ENCODE peak calls at places on chromosomes 4 and X, in seven cellular contexts. One of them, this sample, is unnamed.

GRCh38 chr4:124279741-124280140 is 432.8 kb downstream of the ANKRD50 start:
- DNase-seq in fibroblast of pulmonary artery: no peak
- DNase-seq in lower leg skin: no peak
- DNase-seq in mucosa of descending colon: no peak
- DNase-seq in BJ: no peak
- DNase-seq in tibial artery: no peak
- DNase-seq in HL-60: no peak
- DNase-seq in this sample: no peak

GRCh38 chrX:1483843-1484637 is 31.3 kb upstream of the ASMTL start:
- DNase-seq in fibroblast of pulmonary artery: no peak
- DNase-seq in lower leg skin: peak
- DNase-seq in mucosa of descending colon: no peak
- DNase-seq in BJ: no peak
- DNase-seq in tibial artery: no peak
- DNase-seq in HL-60: no peak
- DNase-seq in this sample: no peak

GRCh38 chr4:15400911-15401671 is 26.7 kb upstream of the C1QTNF7 start:
- DNase-seq in fibroblast of pulmonary artery: peak
- DNase-seq in lower leg skin: peak
- DNase-seq in mucosa of descending colon: peak
- DNase-seq in BJ: peak
- DNase-seq in tibial artery: peak
- DNase-seq in HL-60: peak
- DNase-seq in this sample: peak

GRCh38 chr4:114613579-114613978 is 15.0 kb downstream of the UGT8 start:
- DNase-seq in fibroblast of pulmonary artery: no peak
- DNase-seq in lower leg skin: no peak
- DNase-seq in mucosa of descending colon: no peak
- DNase-seq in BJ: no peak
- DNase-seq in tibial artery: no peak
- DNase-seq in HL-60: no peak
- DNase-seq in this sample: no peak

GRCh38 chrX:46634577-46634976 is 61.0 kb downstream of the CHST7 start:
- DNase-seq in fibroblast of pulmonary artery: no peak
- DNase-seq in lower leg skin: no peak
- DNase-seq in mucosa of descending colon: no peak
- DNase-seq in BJ: no peak
- DNase-seq in tibial artery: no peak
- DNase-seq in HL-60: no peak
- DNase-seq in this sample: no peak

GRCh38 chr4:110865611-110866254 is 242.9 kb upstream of the PITX2 start:
- DNase-seq in fibroblast of pulmonary artery: peak
- DNase-seq in lower leg skin: no peak
- DNase-seq in mucosa of descending colon: no peak
- DNase-seq in BJ: peak
- DNase-seq in tibial artery: no peak
- DNase-seq in HL-60: no peak
- DNase-seq in this sample: peak

GRCh38 chr4:115851918-115852766 is 738.7 kb upstream of the NDST4 start:
- DNase-seq in fibroblast of pulmonary artery: peak
- DNase-seq in lower leg skin: peak
- DNase-seq in mucosa of descending colon: peak
- DNase-seq in BJ: no peak
- DNase-seq in tibial artery: peak
- DNase-seq in HL-60: peak
- DNase-seq in this sample: no peak

GRCh38 chr4:85398276-85398675 is 76.7 kb upstream of the ARHGAP24 start:
- DNase-seq in fibroblast of pulmonary artery: peak
- DNase-seq in lower leg skin: no peak
- DNase-seq in mucosa of descending colon: no peak
- DNase-seq in BJ: no peak
- DNase-seq in tibial artery: no peak
- DNase-seq in HL-60: no peak
- DNase-seq in this sample: no peak

GRCh38 chr4:68257719-68258118 is 12.2 kb upstream of the TMPRSS11B start:
- DNase-seq in fibroblast of pulmonary artery: no peak
- DNase-seq in lower leg skin: no peak
- DNase-seq in mucosa of descending colon: no peak
- DNase-seq in BJ: no peak
- DNase-seq in tibial artery: no peak
- DNase-seq in HL-60: no peak
- DNase-seq in this sample: no peak

GRCh38 chr4:5122114-5122513 is 70.8 kb downstream of the STK32B start:
- DNase-seq in fibroblast of pulmonary artery: no peak
- DNase-seq in lower leg skin: no peak
- DNase-seq in mucosa of descending colon: no peak
- DNase-seq in BJ: no peak
- DNase-seq in tibial artery: no peak
- DNase-seq in HL-60: no peak
- DNase-seq in this sample: no peak

GRCh38 chr4:140061194-140061593 is 92.8 kb downstream of the MAML3 start:
- DNase-seq in fibroblast of pulmonary artery: peak
- DNase-seq in lower leg skin: no peak
- DNase-seq in mucosa of descending colon: no peak
- DNase-seq in BJ: no peak
- DNase-seq in tibial artery: no peak
- DNase-seq in HL-60: no peak
- DNase-seq in this sample: no peak

GRCh38 chr4:148965080-148965479 is 522.9 kb upstream of the NR3C2 start:
- DNase-seq in fibroblast of pulmonary artery: no peak
- DNase-seq in lower leg skin: no peak
- DNase-seq in mucosa of descending colon: no peak
- DNase-seq in BJ: no peak
- DNase-seq in tibial artery: no peak
- DNase-seq in HL-60: no peak
- DNase-seq in this sample: no peak

GRCh38 chrX:151370906-151371305 is 26.1 kb upstream of the VMA21 start:
- DNase-seq in fibroblast of pulmonary artery: peak
- DNase-seq in lower leg skin: no peak
- DNase-seq in mucosa of descending colon: no peak
- DNase-seq in BJ: no peak
- DNase-seq in tibial artery: no peak
- DNase-seq in HL-60: no peak
- DNase-seq in this sample: no peak

GRCh38 chr4:87985097-87985886 is 9.8 kb downstream of the SPP1 start:
- DNase-seq in fibroblast of pulmonary artery: peak
- DNase-seq in lower leg skin: no peak
- DNase-seq in mucosa of descending colon: peak
- DNase-seq in BJ: no peak
- DNase-seq in tibial artery: peak
- DNase-seq in HL-60: no peak
- DNase-seq in this sample: no peak

GRCh38 chrX:131441033-131441432 is 102.8 kb upstream of the OR13H1 start:
- DNase-seq in fibroblast of pulmonary artery: no peak
- DNase-seq in lower leg skin: no peak
- DNase-seq in mucosa of descending colon: no peak
- DNase-seq in BJ: no peak
- DNase-seq in tibial artery: no peak
- DNase-seq in HL-60: no peak
- DNase-seq in this sample: no peak

GRCh38 chr4:127533028-127533700 is 99.6 kb upstream of the INTU start:
- DNase-seq in fibroblast of pulmonary artery: peak
- DNase-seq in lower leg skin: no peak
- DNase-seq in mucosa of descending colon: peak
- DNase-seq in BJ: no peak
- DNase-seq in tibial artery: no peak
- DNase-seq in HL-60: no peak
- DNase-seq in this sample: no peak

GRCh38 chr4:13940921-13941320 is 313.4 kb upstream of the BOD1L1 start:
- DNase-seq in fibroblast of pulmonary artery: no peak
- DNase-seq in lower leg skin: no peak
- DNase-seq in mucosa of descending colon: no peak
- DNase-seq in BJ: no peak
- DNase-seq in tibial artery: no peak
- DNase-seq in HL-60: no peak
- DNase-seq in this sample: no peak

GRCh38 chrX:13940646-13941045 is 89.0 kb downstream of the GEMIN8 start:
- DNase-seq in fibroblast of pulmonary artery: no peak
- DNase-seq in lower leg skin: no peak
- DNase-seq in mucosa of descending colon: no peak
- DNase-seq in BJ: no peak
- DNase-seq in tibial artery: no peak
- DNase-seq in HL-60: no peak
- DNase-seq in this sample: no peak

GRCh38 chrX:1493877-1494510 is 41.3 kb upstream of the ASMTL start:
- DNase-seq in fibroblast of pulmonary artery: no peak
- DNase-seq in lower leg skin: peak
- DNase-seq in mucosa of descending colon: no peak
- DNase-seq in BJ: no peak
- DNase-seq in tibial artery: no peak
- DNase-seq in HL-60: no peak
- DNase-seq in this sample: no peak

GRCh38 chr4:183798921-183799307 is 106.2 kb upstream of the STOX2 start:
- DNase-seq in fibroblast of pulmonary artery: no peak
- DNase-seq in lower leg skin: no peak
- DNase-seq in mucosa of descending colon: no peak
- DNase-seq in BJ: no peak
- DNase-seq in tibial artery: no peak
- DNase-seq in HL-60: no peak
- DNase-seq in this sample: no peak

GRCh38 chr4:187993827-187994226 is 1.7 kb upstream of the ZFP42 start:
- DNase-seq in fibroblast of pulmonary artery: no peak
- DNase-seq in lower leg skin: no peak
- DNase-seq in mucosa of descending colon: no peak
- DNase-seq in BJ: no peak
- DNase-seq in tibial artery: no peak
- DNase-seq in HL-60: no peak
- DNase-seq in this sample: no peak

GRCh38 chr4:112510468-112511293 is 5.3 kb downstream of the NEUROG2 start:
- DNase-seq in fibroblast of pulmonary artery: no peak
- DNase-seq in lower leg skin: no peak
- DNase-seq in mucosa of descending colon: no peak
- DNase-seq in BJ: no peak
- DNase-seq in tibial artery: peak
- DNase-seq in HL-60: no peak
- DNase-seq in this sample: no peak
- H3K4me3 ChIP-seq in fibroblast of pulmonary artery: no peak
- H3K4me3 ChIP-seq in lower leg skin: no peak
- H3K4me3 ChIP-seq in mucosa of descending colon: no peak
- H3K4me3 ChIP-seq in BJ: no peak
- H3K4me3 ChIP-seq in tibial artery: peak
- H3K4me3 ChIP-seq in HL-60: no peak
- H3K4me3 ChIP-seq in this sample: no peak

GRCh38 chr4:17934286-17934685 is 87.3 kb downstream of the LCORL start:
- DNase-seq in fibroblast of pulmonary artery: peak
- DNase-seq in lower leg skin: no peak
- DNase-seq in mucosa of descending colon: no peak
- DNase-seq in BJ: no peak
- DNase-seq in tibial artery: no peak
- DNase-seq in HL-60: no peak
- DNase-seq in this sample: no peak
- TF ChIP-seq CTCF in fibroblast of pulmonary artery: peak
- TF ChIP-seq CTCF in lower leg skin: no peak
- TF ChIP-seq CTCF in mucosa of descending colon: no peak
- TF ChIP-seq CTCF in BJ: no peak
- TF ChIP-seq CTCF in tibial artery: no peak
- TF ChIP-seq CTCF in HL-60: no peak
- TF ChIP-seq CTCF in this sample: no peak

DNA sequence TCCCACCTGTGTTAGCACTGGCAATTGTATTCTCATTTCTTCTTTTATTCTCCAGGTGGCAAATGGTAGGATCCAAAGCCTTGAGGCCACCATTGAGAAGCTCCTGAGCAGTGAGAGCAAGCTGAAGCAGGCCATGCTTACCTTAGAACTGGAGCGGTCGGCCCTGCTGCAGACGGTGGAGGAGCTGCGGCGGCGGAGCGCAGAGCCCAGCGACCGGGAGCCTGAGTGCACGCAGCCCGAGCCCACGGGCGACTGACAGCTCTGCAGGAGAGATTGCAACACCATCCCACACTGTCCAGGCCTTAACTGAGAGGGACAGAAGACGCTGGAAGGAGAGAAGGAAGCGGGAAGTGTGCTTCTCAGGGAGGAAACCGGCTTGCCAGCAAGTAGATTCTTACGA is 176.9 kb downstream of the PTTG2 start:
- DNase-seq in fibroblast of pulmonary artery: no peak
- DNase-seq in lower leg skin: no peak
- DNase-seq in mucosa of descending colon: no peak
- DNase-seq in BJ: no peak
- DNase-seq in tibial artery: no peak
- DNase-seq in HL-60: no peak
- DNase-seq in this sample: no peak
- H3K4me3 ChIP-seq in fibroblast of pulmonary artery: no peak
- H3K4me3 ChIP-seq in lower leg skin: no peak
- H3K4me3 ChIP-seq in mucosa of descending colon: no peak
- H3K4me3 ChIP-seq in BJ: no peak
- H3K4me3 ChIP-seq in tibial artery: no peak
- H3K4me3 ChIP-seq in HL-60: no peak
- H3K4me3 ChIP-seq in this sample: no peak

GRCh38 chr4:64538219-64538618 is 129.0 kb upstream of the TECRL start:
- DNase-seq in fibroblast of pulmonary artery: no peak
- DNase-seq in lower leg skin: no peak
- DNase-seq in mucosa of descending colon: no peak
- DNase-seq in BJ: no peak
- DNase-seq in tibial artery: no peak
- DNase-seq in HL-60: no peak
- DNase-seq in this sample: no peak

GRCh38 chr4:64533637-64534036 is 124.4 kb upstream of the TECRL start:
- DNase-seq in fibroblast of pulmonary artery: no peak
- DNase-seq in lower leg skin: no peak
- DNase-seq in mucosa of descending colon: no peak
- DNase-seq in BJ: no peak
- DNase-seq in tibial artery: no peak
- DNase-seq in HL-60: no peak
- DNase-seq in this sample: no peak

DNA sequence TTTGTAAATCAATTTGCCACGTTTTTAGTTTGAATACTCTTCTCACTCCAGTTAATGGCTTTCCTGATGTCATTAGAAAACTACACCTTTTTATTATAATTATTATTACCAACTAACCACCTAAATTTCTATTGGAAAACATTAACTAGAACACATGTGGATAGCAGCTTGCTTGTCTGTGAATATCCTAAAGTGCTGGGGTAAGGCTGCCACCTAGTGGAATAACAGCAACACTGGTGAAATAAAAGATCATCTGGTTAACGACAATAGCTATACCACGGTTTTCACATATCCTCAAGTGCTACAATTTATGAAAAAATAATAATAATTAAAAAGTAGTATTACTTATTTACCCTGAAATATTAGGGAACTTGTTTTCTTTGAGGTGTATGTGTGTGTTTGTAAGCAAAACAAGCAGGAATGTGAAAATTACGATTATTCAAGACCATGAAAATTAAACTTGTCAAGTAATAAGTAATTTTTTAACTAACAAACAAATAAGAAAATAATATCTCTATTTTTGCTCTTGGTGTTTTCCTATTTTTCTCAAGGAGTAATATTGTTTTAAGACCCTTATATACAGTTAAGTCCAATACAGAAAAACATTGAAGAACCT is 130.1 kb upstream of the TECRL start:
- DNase-seq in fibroblast of pulmonary artery: peak
- DNase-seq in lower leg skin: no peak
- DNase-seq in mucosa of descending colon: peak
- DNase-seq in BJ: no peak
- DNase-seq in tibial artery: no peak
- DNase-seq in HL-60: peak
- DNase-seq in this sample: peak
- TF ChIP-seq CTCF in fibroblast of pulmonary artery: peak
- TF ChIP-seq CTCF in lower leg skin: no peak
- TF ChIP-seq CTCF in mucosa of descending colon: peak
- TF ChIP-seq CTCF in BJ: peak
- TF ChIP-seq CTCF in tibial artery: peak
- TF ChIP-seq CTCF in HL-60: peak
- TF ChIP-seq CTCF in this sample: peak

This sample was measured in AG04449.